ENCODE peak calls at places on chromosomes 1 and 21, in five cellular contexts. One of them, this sample, is unnamed.

GRCh38 chr1:173062156-173062938 is 11.6 kb upstream of the TNFSF18 start:
- DNase-seq in GM10248: no peak
- DNase-seq in stimulated activated CD8-positive, alpha-beta memory T cell treated with anti-CD3 and anti-CD28 coated beads, Interleukin-4, amount 100 ng/mL, for 24 hours: no peak
- DNase-seq in uterus: no peak
- DNase-seq in fibroblast of gingiva: peak; percentile 21
- DNase-seq in this sample: no peak

GRCh38 chr1:94126651-94127050 is 5.7 kb upstream of the ABCA4 start:
- DNase-seq in GM10248: no peak
- DNase-seq in stimulated activated CD8-positive, alpha-beta memory T cell treated with anti-CD3 and anti-CD28 coated beads, Interleukin-4, amount 100 ng/mL, for 24 hours: no peak
- DNase-seq in uterus: no peak
- DNase-seq in fibroblast of gingiva: no peak
- DNase-seq in this sample: no peak

GRCh38 chr1:4483031-4483625 is 171.3 kb upstream of the AJAP1 start:
- DNase-seq in GM10248: no peak
- DNase-seq in stimulated activated CD8-positive, alpha-beta memory T cell treated with anti-CD3 and anti-CD28 coated beads, Interleukin-4, amount 100 ng/mL, for 24 hours: no peak
- DNase-seq in uterus: no peak
- DNase-seq in fibroblast of gingiva: no peak
- DNase-seq in this sample: no peak

GRCh38 chr1:30335389-30335996 is 387.9 kb downstream of the MATN1 start:
- DNase-seq in GM10248: no peak
- DNase-seq in stimulated activated CD8-positive, alpha-beta memory T cell treated with anti-CD3 and anti-CD28 coated beads, Interleukin-4, amount 100 ng/mL, for 24 hours: no peak
- DNase-seq in uterus: no peak
- DNase-seq in fibroblast of gingiva: no peak
- DNase-seq in this sample: no peak

GRCh38 chr21:29287383-29287782 is 11.3 kb upstream of the BACH1 start:
- DNase-seq in GM10248: no peak
- DNase-seq in stimulated activated CD8-positive, alpha-beta memory T cell treated with anti-CD3 and anti-CD28 coated beads, Interleukin-4, amount 100 ng/mL, for 24 hours: no peak
- DNase-seq in uterus: no peak
- DNase-seq in fibroblast of gingiva: no peak
- DNase-seq in this sample: no peak

GRCh38 chr1:50474859-50475809 is 51.9 kb upstream of the DMRTA2 start:
- DNase-seq in GM10248: no peak
- DNase-seq in stimulated activated CD8-positive, alpha-beta memory T cell treated with anti-CD3 and anti-CD28 coated beads, Interleukin-4, amount 100 ng/mL, for 24 hours: no peak
- DNase-seq in uterus: no peak
- DNase-seq in fibroblast of gingiva: no peak
- DNase-seq in this sample: no peak

GRCh38 chr1:27399251-27399885 is 6.9 kb downstream of the GPR3 start:
- DNase-seq in GM10248: no peak
- DNase-seq in stimulated activated CD8-positive, alpha-beta memory T cell treated with anti-CD3 and anti-CD28 coated beads, Interleukin-4, amount 100 ng/mL, for 24 hours: no peak
- DNase-seq in uterus: no peak
- DNase-seq in fibroblast of gingiva: no peak
- DNase-seq in this sample: no peak

GRCh38 chr1:203217139-203217621 is 12.3 kb downstream of the CHIT1 start:
- DNase-seq in GM10248: no peak
- DNase-seq in stimulated activated CD8-positive, alpha-beta memory T cell treated with anti-CD3 and anti-CD28 coated beads, Interleukin-4, amount 100 ng/mL, for 24 hours: no peak
- DNase-seq in uterus: no peak
- DNase-seq in fibroblast of gingiva: no peak
- DNase-seq in this sample: no peak

GRCh38 chr1:7831458-7831857 is 21.4 kb downstream of the UTS2 start:
- DNase-seq in GM10248: no peak
- DNase-seq in stimulated activated CD8-positive, alpha-beta memory T cell treated with anti-CD3 and anti-CD28 coated beads, Interleukin-4, amount 100 ng/mL, for 24 hours: no peak
- DNase-seq in uterus: no peak
- DNase-seq in fibroblast of gingiva: no peak
- DNase-seq in this sample: no peak

GRCh38 chr1:36400825-36401601 is 3.3 kb upstream of the LSM10 start:
- DNase-seq in GM10248: peak; percentile 66
- DNase-seq in stimulated activated CD8-positive, alpha-beta memory T cell treated with anti-CD3 and anti-CD28 coated beads, Interleukin-4, amount 100 ng/mL, for 24 hours: peak; percentile 48
- DNase-seq in uterus: peak; percentile 58
- DNase-seq in fibroblast of gingiva: peak; percentile 82
- DNase-seq in this sample: no peak

GRCh38 chr21:26164311-26164710 is 6.3 kb downstream of the APP start:
- DNase-seq in GM10248: no peak
- DNase-seq in stimulated activated CD8-positive, alpha-beta memory T cell treated with anti-CD3 and anti-CD28 coated beads, Interleukin-4, amount 100 ng/mL, for 24 hours: no peak
- DNase-seq in uterus: no peak
- DNase-seq in fibroblast of gingiva: no peak
- DNase-seq in this sample: no peak

GRCh38 chr1:168470821-168471473 is 72.8 kb downstream of the XCL2 start:
- DNase-seq in GM10248: no peak
- DNase-seq in stimulated activated CD8-positive, alpha-beta memory T cell treated with anti-CD3 and anti-CD28 coated beads, Interleukin-4, amount 100 ng/mL, for 24 hours: no peak
- DNase-seq in uterus: no peak
- DNase-seq in fibroblast of gingiva: peak; percentile 87
- DNase-seq in this sample: no peak

GRCh38 chr1:166852918-166853317 is 13.6 kb downstream of the POGK start:
- DNase-seq in GM10248: no peak
- DNase-seq in stimulated activated CD8-positive, alpha-beta memory T cell treated with anti-CD3 and anti-CD28 coated beads, Interleukin-4, amount 100 ng/mL, for 24 hours: no peak
- DNase-seq in uterus: no peak
- DNase-seq in fibroblast of gingiva: no peak
- DNase-seq in this sample: no peak

GRCh38 chr21:44837537-44837936 is 19.7 kb upstream of the SUMO3 start:
- DNase-seq in GM10248: no peak
- DNase-seq in stimulated activated CD8-positive, alpha-beta memory T cell treated with anti-CD3 and anti-CD28 coated beads, Interleukin-4, amount 100 ng/mL, for 24 hours: no peak
- DNase-seq in uterus: no peak
- DNase-seq in fibroblast of gingiva: no peak
- DNase-seq in this sample: no peak

GRCh38 chr1:92754000-92754787 is 30.7 kb downstream of the EVI5 start:
- DNase-seq in GM10248: no peak
- DNase-seq in stimulated activated CD8-positive, alpha-beta memory T cell treated with anti-CD3 and anti-CD28 coated beads, Interleukin-4, amount 100 ng/mL, for 24 hours: no peak
- DNase-seq in uterus: no peak
- DNase-seq in fibroblast of gingiva: peak; percentile 81
- DNase-seq in this sample: no peak

GRCh38 chr1:51789342-51789741 is 89.2 kb downstream of the NRDC start:
- DNase-seq in GM10248: no peak
- DNase-seq in stimulated activated CD8-positive, alpha-beta memory T cell treated with anti-CD3 and anti-CD28 coated beads, Interleukin-4, amount 100 ng/mL, for 24 hours: no peak
- DNase-seq in uterus: no peak
- DNase-seq in fibroblast of gingiva: no peak
- DNase-seq in this sample: no peak

GRCh38 chr1:64663654-64664053 is 81.2 kb upstream of the RAVER2 start:
- DNase-seq in GM10248: peak; percentile 10
- DNase-seq in stimulated activated CD8-positive, alpha-beta memory T cell treated with anti-CD3 and anti-CD28 coated beads, Interleukin-4, amount 100 ng/mL, for 24 hours: no peak
- DNase-seq in uterus: no peak
- DNase-seq in fibroblast of gingiva: no peak
- DNase-seq in this sample: no peak

GRCh38 chr1:45785583-45785982 is 17.8 kb upstream of the MAST2 start:
- DNase-seq in GM10248: no peak
- DNase-seq in stimulated activated CD8-positive, alpha-beta memory T cell treated with anti-CD3 and anti-CD28 coated beads, Interleukin-4, amount 100 ng/mL, for 24 hours: no peak
- DNase-seq in uterus: no peak
- DNase-seq in fibroblast of gingiva: no peak
- DNase-seq in this sample: no peak